ENCODE peak calls at places on chromosomes 1 and 21, in seven cellular contexts. One of them, this sample, is unnamed.

GRCh38 chr1:90780981-90781380 is 63.9 kb upstream of the BARHL2 start:
- DNase-seq in ureter: no peak
- DNase-seq in AG04450: no peak
- DNase-seq in activated CD4-positive, alpha-beta memory T cell treated with anti-CD3 and anti-CD28 coated beads, Interleukin-2, amount 10 ng/mL, durations not matched to agents 7 days and 5 days: no peak
- DNase-seq in cardiac fibroblast: no peak
- DNase-seq in RPMI8226: no peak
- DNase-seq in head of caudate nucleus: no peak
- DNase-seq in this sample: no peak

GRCh38 chr1:7375781-7376660 is 395.1 kb upstream of the VAMP3 start:
- DNase-seq in ureter: peak; percentile 25
- DNase-seq in AG04450: no peak
- DNase-seq in activated CD4-positive, alpha-beta memory T cell treated with anti-CD3 and anti-CD28 coated beads, Interleukin-2, amount 10 ng/mL, durations not matched to agents 7 days and 5 days: no peak
- DNase-seq in cardiac fibroblast: no peak
- DNase-seq in RPMI8226: no peak
- DNase-seq in head of caudate nucleus: peak; percentile 28
- DNase-seq in this sample: no peak

GRCh38 chr1:3601743-3602142 is 9.6 kb downstream of the MEGF6 start:
- DNase-seq in ureter: no peak
- DNase-seq in AG04450: no peak
- DNase-seq in activated CD4-positive, alpha-beta memory T cell treated with anti-CD3 and anti-CD28 coated beads, Interleukin-2, amount 10 ng/mL, durations not matched to agents 7 days and 5 days: no peak
- DNase-seq in cardiac fibroblast: no peak
- DNase-seq in RPMI8226: no peak
- DNase-seq in head of caudate nucleus: peak; percentile 60
- DNase-seq in this sample: no peak

GRCh38 chr1:172473302-172473701 is 29.4 kb upstream of the PIGC start:
- DNase-seq in ureter: no peak
- DNase-seq in AG04450: no peak
- DNase-seq in activated CD4-positive, alpha-beta memory T cell treated with anti-CD3 and anti-CD28 coated beads, Interleukin-2, amount 10 ng/mL, durations not matched to agents 7 days and 5 days: no peak
- DNase-seq in cardiac fibroblast: no peak
- DNase-seq in RPMI8226: no peak
- DNase-seq in head of caudate nucleus: no peak
- DNase-seq in this sample: peak; percentile 30

GRCh38 chr1:197268012-197268411 is at the start of gene CRB1:
- DNase-seq in ureter: no peak
- DNase-seq in AG04450: no peak
- DNase-seq in activated CD4-positive, alpha-beta memory T cell treated with anti-CD3 and anti-CD28 coated beads, Interleukin-2, amount 10 ng/mL, durations not matched to agents 7 days and 5 days: no peak
- DNase-seq in cardiac fibroblast: peak; percentile 4
- DNase-seq in RPMI8226: no peak
- DNase-seq in head of caudate nucleus: peak; percentile 44
- DNase-seq in this sample: peak; percentile 67

GRCh38 chr1:53878492-53879105 is 11.0 kb downstream of the YIPF1 start:
- DNase-seq in ureter: no peak
- DNase-seq in AG04450: peak; percentile 13
- DNase-seq in activated CD4-positive, alpha-beta memory T cell treated with anti-CD3 and anti-CD28 coated beads, Interleukin-2, amount 10 ng/mL, durations not matched to agents 7 days and 5 days: no peak
- DNase-seq in cardiac fibroblast: peak; percentile 76
- DNase-seq in RPMI8226: peak; percentile 71
- DNase-seq in head of caudate nucleus: no peak
- DNase-seq in this sample: peak; percentile 23

GRCh38 chr1:165539908-165540307 is 3.9 kb upstream of the LRRC52 start:
- DNase-seq in ureter: no peak
- DNase-seq in AG04450: no peak
- DNase-seq in activated CD4-positive, alpha-beta memory T cell treated with anti-CD3 and anti-CD28 coated beads, Interleukin-2, amount 10 ng/mL, durations not matched to agents 7 days and 5 days: no peak
- DNase-seq in cardiac fibroblast: no peak
- DNase-seq in RPMI8226: no peak
- DNase-seq in head of caudate nucleus: no peak
- DNase-seq in this sample: no peak

GRCh38 chr1:17513131-17513530 is 26.4 kb upstream of the ARHGEF10L start:
- DNase-seq in ureter: no peak
- DNase-seq in AG04450: no peak
- DNase-seq in activated CD4-positive, alpha-beta memory T cell treated with anti-CD3 and anti-CD28 coated beads, Interleukin-2, amount 10 ng/mL, durations not matched to agents 7 days and 5 days: no peak
- DNase-seq in cardiac fibroblast: no peak
- DNase-seq in RPMI8226: no peak
- DNase-seq in head of caudate nucleus: no peak
- DNase-seq in this sample: no peak

GRCh38 chr1:29933110-29933509 is 696.8 kb downstream of the PTPRU start:
- DNase-seq in ureter: no peak
- DNase-seq in AG04450: no peak
- DNase-seq in activated CD4-positive, alpha-beta memory T cell treated with anti-CD3 and anti-CD28 coated beads, Interleukin-2, amount 10 ng/mL, durations not matched to agents 7 days and 5 days: no peak
- DNase-seq in cardiac fibroblast: no peak
- DNase-seq in RPMI8226: no peak
- DNase-seq in head of caudate nucleus: no peak
- DNase-seq in this sample: no peak

GRCh38 chr1:38489844-38490270 is 369.7 kb downstream of the RRAGC start:
- DNase-seq in ureter: no peak
- DNase-seq in AG04450: no peak
- DNase-seq in activated CD4-positive, alpha-beta memory T cell treated with anti-CD3 and anti-CD28 coated beads, Interleukin-2, amount 10 ng/mL, durations not matched to agents 7 days and 5 days: peak; percentile 48
- DNase-seq in cardiac fibroblast: peak; percentile 1
- DNase-seq in RPMI8226: peak; percentile 59
- DNase-seq in head of caudate nucleus: peak; percentile 65
- DNase-seq in this sample: peak; percentile 22

GRCh38 chr1:76250317-76250716 is 175.8 kb downstream of the ST6GALNAC3 start:
- DNase-seq in ureter: no peak
- DNase-seq in AG04450: no peak
- DNase-seq in activated CD4-positive, alpha-beta memory T cell treated with anti-CD3 and anti-CD28 coated beads, Interleukin-2, amount 10 ng/mL, durations not matched to agents 7 days and 5 days: no peak
- DNase-seq in cardiac fibroblast: no peak
- DNase-seq in RPMI8226: no peak
- DNase-seq in head of caudate nucleus: no peak
- DNase-seq in this sample: peak; percentile 46

GRCh38 chr1:24374891-24375786 is 38.4 kb downstream of the STPG1 start:
- DNase-seq in ureter: peak; percentile 44
- DNase-seq in AG04450: no peak
- DNase-seq in activated CD4-positive, alpha-beta memory T cell treated with anti-CD3 and anti-CD28 coated beads, Interleukin-2, amount 10 ng/mL, durations not matched to agents 7 days and 5 days: no peak
- DNase-seq in cardiac fibroblast: no peak
- DNase-seq in RPMI8226: no peak
- DNase-seq in head of caudate nucleus: peak; percentile 16
- DNase-seq in this sample: no peak

GRCh38 chr1:17161137-17161700 is 42.0 kb upstream of the PADI2 start:
- DNase-seq in ureter: peak; percentile 20
- DNase-seq in AG04450: no peak
- DNase-seq in activated CD4-positive, alpha-beta memory T cell treated with anti-CD3 and anti-CD28 coated beads, Interleukin-2, amount 10 ng/mL, durations not matched to agents 7 days and 5 days: peak; percentile 20
- DNase-seq in cardiac fibroblast: peak; percentile 26
- DNase-seq in RPMI8226: peak; percentile 55
- DNase-seq in head of caudate nucleus: no peak
- DNase-seq in this sample: peak; percentile 45

GRCh38 chr1:160205974-160206369 is 788 bp downstream of the PEA15 start:
- DNase-seq in ureter: peak; percentile 52
- DNase-seq in AG04450: no peak
- DNase-seq in activated CD4-positive, alpha-beta memory T cell treated with anti-CD3 and anti-CD28 coated beads, Interleukin-2, amount 10 ng/mL, durations not matched to agents 7 days and 5 days: peak; percentile 56
- DNase-seq in cardiac fibroblast: peak; percentile 43
- DNase-seq in RPMI8226: no peak
- DNase-seq in head of caudate nucleus: no peak
- DNase-seq in this sample: no peak

GRCh38 chr1:223678841-223679240 is 13.3 kb upstream of the CAPN8 start:
- DNase-seq in ureter: no peak
- DNase-seq in AG04450: no peak
- DNase-seq in activated CD4-positive, alpha-beta memory T cell treated with anti-CD3 and anti-CD28 coated beads, Interleukin-2, amount 10 ng/mL, durations not matched to agents 7 days and 5 days: no peak
- DNase-seq in cardiac fibroblast: no peak
- DNase-seq in RPMI8226: no peak
- DNase-seq in head of caudate nucleus: no peak
- DNase-seq in this sample: no peak

GRCh38 chr1:161274874-161275273 is 16.3 kb downstream of the PCP4L1 start:
- DNase-seq in ureter: no peak
- DNase-seq in AG04450: no peak
- DNase-seq in activated CD4-positive, alpha-beta memory T cell treated with anti-CD3 and anti-CD28 coated beads, Interleukin-2, amount 10 ng/mL, durations not matched to agents 7 days and 5 days: no peak
- DNase-seq in cardiac fibroblast: no peak
- DNase-seq in RPMI8226: no peak
- DNase-seq in head of caudate nucleus: no peak
- DNase-seq in this sample: no peak

GRCh38 chr1:229022595-229023350 is 248.1 kb upstream of the RAB4A start:
- DNase-seq in ureter: no peak
- DNase-seq in AG04450: no peak
- DNase-seq in activated CD4-positive, alpha-beta memory T cell treated with anti-CD3 and anti-CD28 coated beads, Interleukin-2, amount 10 ng/mL, durations not matched to agents 7 days and 5 days: no peak
- DNase-seq in cardiac fibroblast: peak; percentile 46
- DNase-seq in RPMI8226: no peak
- DNase-seq in head of caudate nucleus: peak; percentile 83
- DNase-seq in this sample: peak; percentile 90

GRCh38 chr1:182869241-182869666 is 30.1 kb downstream of the DHX9 start:
- DNase-seq in ureter: no peak
- DNase-seq in AG04450: no peak
- DNase-seq in activated CD4-positive, alpha-beta memory T cell treated with anti-CD3 and anti-CD28 coated beads, Interleukin-2, amount 10 ng/mL, durations not matched to agents 7 days and 5 days: no peak
- DNase-seq in cardiac fibroblast: no peak
- DNase-seq in RPMI8226: no peak
- DNase-seq in head of caudate nucleus: no peak
- DNase-seq in this sample: no peak

GRCh38 chr21:39348040-39348354 is 891 bp downstream of the HMGN1 start:
- DNase-seq in ureter: no peak
- DNase-seq in AG04450: no peak
- DNase-seq in activated CD4-positive, alpha-beta memory T cell treated with anti-CD3 and anti-CD28 coated beads, Interleukin-2, amount 10 ng/mL, durations not matched to agents 7 days and 5 days: no peak
- DNase-seq in cardiac fibroblast: no peak
- DNase-seq in RPMI8226: no peak
- DNase-seq in head of caudate nucleus: no peak
- DNase-seq in this sample: no peak

GRCh38 chr21:24023402-24023801 is 1583.9 kb downstream of the MRPL39 start:
- DNase-seq in ureter: no peak
- DNase-seq in AG04450: no peak
- DNase-seq in activated CD4-positive, alpha-beta memory T cell treated with anti-CD3 and anti-CD28 coated beads, Interleukin-2, amount 10 ng/mL, durations not matched to agents 7 days and 5 days: no peak
- DNase-seq in cardiac fibroblast: no peak
- DNase-seq in RPMI8226: no peak
- DNase-seq in head of caudate nucleus: no peak
- DNase-seq in this sample: peak; percentile 7

GRCh38 chr1:91693542-91693941 is 192.4 kb downstream of the TGFBR3 start:
- DNase-seq in ureter: no peak
- DNase-seq in AG04450: no peak
- DNase-seq in activated CD4-positive, alpha-beta memory T cell treated with anti-CD3 and anti-CD28 coated beads, Interleukin-2, amount 10 ng/mL, durations not matched to agents 7 days and 5 days: no peak
- DNase-seq in cardiac fibroblast: peak; percentile 75
- DNase-seq in RPMI8226: no peak
- DNase-seq in head of caudate nucleus: no peak
- DNase-seq in this sample: peak; percentile 48

GRCh38 chr1:31955917-31956736 is 18.0 kb upstream of the PTP4A2 start:
- DNase-seq in ureter: peak; percentile 93
- DNase-seq in AG04450: peak; percentile 98
- DNase-seq in activated CD4-positive, alpha-beta memory T cell treated with anti-CD3 and anti-CD28 coated beads, Interleukin-2, amount 10 ng/mL, durations not matched to agents 7 days and 5 days: peak; percentile 87
- DNase-seq in cardiac fibroblast: peak; percentile 100
- DNase-seq in RPMI8226: peak; percentile 82
- DNase-seq in head of caudate nucleus: peak; percentile 63
- DNase-seq in this sample: peak; percentile 73

GRCh38 chr1:99619583-99619982 is 26.3 kb upstream of the PALMD start:
- DNase-seq in ureter: no peak
- DNase-seq in AG04450: no peak
- DNase-seq in activated CD4-positive, alpha-beta memory T cell treated with anti-CD3 and anti-CD28 coated beads, Interleukin-2, amount 10 ng/mL, durations not matched to agents 7 days and 5 days: no peak
- DNase-seq in cardiac fibroblast: no peak
- DNase-seq in RPMI8226: no peak
- DNase-seq in head of caudate nucleus: no peak
- DNase-seq in this sample: no peak

GRCh38 chr1:241269116-241269515 is 87.9 kb downstream of the RGS7 start:
- DNase-seq in ureter: no peak
- DNase-seq in AG04450: no peak
- DNase-seq in activated CD4-positive, alpha-beta memory T cell treated with anti-CD3 and anti-CD28 coated beads, Interleukin-2, amount 10 ng/mL, durations not matched to agents 7 days and 5 days: no peak
- DNase-seq in cardiac fibroblast: no peak
- DNase-seq in RPMI8226: peak; percentile 18
- DNase-seq in head of caudate nucleus: no peak
- DNase-seq in this sample: no peak

GRCh38 chr1:230807029-230807428 is 59.8 kb downstream of the CAPN9 start:
- DNase-seq in ureter: no peak
- DNase-seq in AG04450: no peak
- DNase-seq in activated CD4-positive, alpha-beta memory T cell treated with anti-CD3 and anti-CD28 coated beads, Interleukin-2, amount 10 ng/mL, durations not matched to agents 7 days and 5 days: no peak
- DNase-seq in cardiac fibroblast: no peak
- DNase-seq in RPMI8226: no peak
- DNase-seq in head of caudate nucleus: peak; percentile 94
- DNase-seq in this sample: peak; percentile 99

GRCh38 chr1:198890531-198890930 is 251.7 kb downstream of the PTPRC start:
- DNase-seq in ureter: no peak
- DNase-seq in AG04450: peak; percentile 15
- DNase-seq in activated CD4-positive, alpha-beta memory T cell treated with anti-CD3 and anti-CD28 coated beads, Interleukin-2, amount 10 ng/mL, durations not matched to agents 7 days and 5 days: no peak
- DNase-seq in cardiac fibroblast: peak; percentile 32
- DNase-seq in RPMI8226: no peak
- DNase-seq in head of caudate nucleus: no peak
- DNase-seq in this sample: no peak

GRCh38 chr1:115338457-115338820 is 390 bp upstream of the NGF start:
- DNase-seq in ureter: no peak
- DNase-seq in AG04450: no peak
- DNase-seq in activated CD4-positive, alpha-beta memory T cell treated with anti-CD3 and anti-CD28 coated beads, Interleukin-2, amount 10 ng/mL, durations not matched to agents 7 days and 5 days: no peak
- DNase-seq in cardiac fibroblast: no peak
- DNase-seq in RPMI8226: no peak
- DNase-seq in head of caudate nucleus: no peak
- DNase-seq in this sample: no peak

GRCh38 chr1:87330201-87330953 is 1.7 kb downstream of the LMO4 start:
- DNase-seq in ureter: no peak
- DNase-seq in AG04450: no peak
- DNase-seq in activated CD4-positive, alpha-beta memory T cell treated with anti-CD3 and anti-CD28 coated beads, Interleukin-2, amount 10 ng/mL, durations not matched to agents 7 days and 5 days: peak; percentile 33
- DNase-seq in cardiac fibroblast: peak; percentile 29
- DNase-seq in RPMI8226: peak; percentile 40
- DNase-seq in head of caudate nucleus: peak; percentile 48
- DNase-seq in this sample: peak; percentile 53

GRCh38 chr1:110050602-110051261 is 16.3 kb downstream of the STRIP1 start:
- DNase-seq in ureter: no peak
- DNase-seq in AG04450: no peak
- DNase-seq in activated CD4-positive, alpha-beta memory T cell treated with anti-CD3 and anti-CD28 coated beads, Interleukin-2, amount 10 ng/mL, durations not matched to agents 7 days and 5 days: no peak
- DNase-seq in cardiac fibroblast: no peak
- DNase-seq in RPMI8226: no peak
- DNase-seq in head of caudate nucleus: no peak
- DNase-seq in this sample: no peak

GRCh38 chr1:151164732-151165280 is 896 bp downstream of the LYSMD1 start:
- DNase-seq in ureter: no peak
- DNase-seq in AG04450: no peak
- DNase-seq in activated CD4-positive, alpha-beta memory T cell treated with anti-CD3 and anti-CD28 coated beads, Interleukin-2, amount 10 ng/mL, durations not matched to agents 7 days and 5 days: no peak
- DNase-seq in cardiac fibroblast: peak; percentile 49
- DNase-seq in RPMI8226: no peak
- DNase-seq in head of caudate nucleus: no peak
- DNase-seq in this sample: no peak

GRCh38 chr1:109312978-109313775 is 6.4 kb upstream of the MYBPHL start:
- DNase-seq in ureter: no peak
- DNase-seq in AG04450: no peak
- DNase-seq in activated CD4-positive, alpha-beta memory T cell treated with anti-CD3 and anti-CD28 coated beads, Interleukin-2, amount 10 ng/mL, durations not matched to agents 7 days and 5 days: no peak
- DNase-seq in cardiac fibroblast: peak; percentile 39
- DNase-seq in RPMI8226: no peak
- DNase-seq in head of caudate nucleus: peak; percentile 83
- DNase-seq in this sample: peak; percentile 96

GRCh38 chr1:16145030-16145987 is 10.6 kb downstream of the EPHA2 start:
- DNase-seq in ureter: peak; percentile 81
- DNase-seq in AG04450: peak; percentile 66
- DNase-seq in activated CD4-positive, alpha-beta memory T cell treated with anti-CD3 and anti-CD28 coated beads, Interleukin-2, amount 10 ng/mL, durations not matched to agents 7 days and 5 days: no peak
- DNase-seq in cardiac fibroblast: peak; percentile 90
- DNase-seq in RPMI8226: no peak
- DNase-seq in head of caudate nucleus: no peak
- DNase-seq in this sample: no peak

GRCh38 chr1:113530021-113530420 is 139.7 kb downstream of the MAGI3 start:
- DNase-seq in ureter: no peak
- DNase-seq in AG04450: no peak
- DNase-seq in activated CD4-positive, alpha-beta memory T cell treated with anti-CD3 and anti-CD28 coated beads, Interleukin-2, amount 10 ng/mL, durations not matched to agents 7 days and 5 days: no peak
- DNase-seq in cardiac fibroblast: peak; percentile 8
- DNase-seq in RPMI8226: no peak
- DNase-seq in head of caudate nucleus: no peak
- DNase-seq in this sample: no peak

GRCh38 chr1:30383131-30383793 is 340.1 kb downstream of the MATN1 start:
- DNase-seq in ureter: no peak
- DNase-seq in AG04450: no peak
- DNase-seq in activated CD4-positive, alpha-beta memory T cell treated with anti-CD3 and anti-CD28 coated beads, Interleukin-2, amount 10 ng/mL, durations not matched to agents 7 days and 5 days: no peak
- DNase-seq in cardiac fibroblast: peak; percentile 3
- DNase-seq in RPMI8226: no peak
- DNase-seq in head of caudate nucleus: peak; percentile 12
- DNase-seq in this sample: no peak

GRCh38 chr1:45643978-45644377 is 20.1 kb upstream of the CCDC17 start:
- DNase-seq in ureter: no peak
- DNase-seq in AG04450: no peak
- DNase-seq in activated CD4-positive, alpha-beta memory T cell treated with anti-CD3 and anti-CD28 coated beads, Interleukin-2, amount 10 ng/mL, durations not matched to agents 7 days and 5 days: no peak
- DNase-seq in cardiac fibroblast: no peak
- DNase-seq in RPMI8226: no peak
- DNase-seq in head of caudate nucleus: no peak
- DNase-seq in this sample: no peak

GRCh38 chr1:200033511-200034261 is 6.2 kb downstream of the NR5A2 start:
- DNase-seq in ureter: no peak
- DNase-seq in AG04450: no peak
- DNase-seq in activated CD4-positive, alpha-beta memory T cell treated with anti-CD3 and anti-CD28 coated beads, Interleukin-2, amount 10 ng/mL, durations not matched to agents 7 days and 5 days: no peak
- DNase-seq in cardiac fibroblast: peak; percentile 28
- DNase-seq in RPMI8226: peak; percentile 1
- DNase-seq in head of caudate nucleus: no peak
- DNase-seq in this sample: no peak

This sample was measured in Ammon's horn.